ENCODE peak calls at places on chromosomes 1 and 21, in eight cellular contexts. G is SJCRH30, B is MM.1S, L is body of pancreas, Y is foreskin fibroblast, C is left ventricle myocardium inferior, O is psoas muscle, F is astrocyte of the cerebellum. J is an unnamed sample.

GRCh38 chr1:10979483-10979920 is 33.0 kb upstream of the TARDBP start:
- DNase-seq in C (peak; percentile 40), Y (no peak), O (peak; percentile 46), G (peak; percentile 79), B (peak; percentile 78), L (peak; percentile 64), F (no peak), J (no peak)

GRCh38 chr1:219220945-219221344 is 47.3 kb downstream of the LYPLAL1 start:
- DNase-seq in F (no peak), C (no peak), G (no peak), L (no peak), B (no peak), Y (peak; percentile 27), O (no peak), J (no peak)

GRCh38 chr1:177996957-177997356 is 27.1 kb upstream of the SEC16B start:
- DNase-seq in O (no peak), L (no peak), F (no peak), B (no peak), C (no peak), Y (no peak), G (no peak), J (no peak)

GRCh38 chr1:39272027-39272790 is 67.7 kb downstream of the MACF1 start:
- DNase-seq in G (peak; percentile 91), O (no peak), L (peak; percentile 77), C (no peak), B (peak; percentile 87), F (no peak), Y (peak; percentile 49), J (no peak)

GRCh38 chr1:208187499-208188041 is 56.6 kb downstream of the PLXNA2 start:
- DNase-seq in F (no peak), O (no peak), G (no peak), Y (no peak), C (no peak), L (no peak), B (peak; percentile 91), J (no peak)

GRCh38 chr1:8368956-8369639 is 51.2 kb downstream of the SLC45A1 start:
- DNase-seq in Y (no peak), G (no peak), F (no peak), L (no peak), O (no peak), B (no peak), C (no peak), J (no peak)

GRCh38 chr1:70887936-70888335 is 159.7 kb downstream of the PTGER3 start:
- DNase-seq in C (no peak), L (no peak), G (no peak), O (no peak), Y (no peak), F (no peak), B (no peak), J (no peak)

GRCh38 chr1:217718873-217719272 is 87.7 kb downstream of the SPATA17 start:
- DNase-seq in G (peak; percentile 29), L (no peak), Y (peak; percentile 21), B (no peak), F (peak; percentile 29), C (no peak), O (no peak), J (no peak)

GRCh38 chr1:85992756-85993155 is 163.8 kb downstream of the COL24A1 start:
- DNase-seq in B (peak; percentile 83), L (no peak), O (no peak), Y (peak; percentile 74), F (peak; percentile 26), C (no peak), G (no peak), J (peak; percentile 61)

GRCh38 chr1:23980725-23981063 is 567 bp upstream of the SRSF10 start:
- DNase-seq in L (peak; percentile 13), C (no peak), Y (peak; percentile 70), O (no peak), F (no peak), G (peak; percentile 90), B (no peak), J (no peak)

GRCh38 chr1:9589144-9589718 is 520 bp downstream of the TMEM201 start:
- DNase-seq in B (peak; percentile 51), G (peak; percentile 38), C (no peak), O (no peak), F (no peak), L (peak; percentile 43), Y (peak; percentile 68), J (peak; percentile 80)

GRCh38 chr1:102550729-102551384 is 554.1 kb upstream of the OLFM3 start:
- DNase-seq in C (no peak), L (no peak), F (no peak), Y (peak; percentile 51), B (peak; percentile 9), O (no peak), G (peak; percentile 43), J (peak; percentile 71)

GRCh38 chr21:25913488-25913887 is 178.7 kb downstream of the GABPA start:
- DNase-seq in O (no peak), C (no peak), Y (no peak), L (no peak), F (no peak), B (no peak), G (no peak), J (no peak)

GRCh38 chr1:5725406-5725805 is 266.8 kb downstream of the NPHP4 start:
- DNase-seq in F (no peak), B (no peak), O (no peak), G (no peak), Y (no peak), L (no peak), C (no peak), J (no peak)

GRCh38 chr1:215083408-215083961 is 948 bp downstream of the KCNK2 start:
- DNase-seq in C (no peak), L (no peak), Y (peak; percentile 62), O (peak; percentile 15), B (no peak), F (no peak), G (no peak), J (no peak)
- H3K4me3 ChIP-seq in C (peak overlapping the region; percentile 54), L (no peak overlapping the region), Y (peak overlapping the region; percentile 71), O (peak overlapping the region; percentile 55), B (no peak overlapping the region), F (peak overlapping the region; percentile 68), G (no peak overlapping the region), J (no peak overlapping the region)

GRCh38 chr21:29193907-29194306 is 63.5 kb downstream of the MAP3K7CL start:
- DNase-seq in O (no peak), Y (no peak), G (no peak), F (no peak), C (no peak), B (no peak), L (no peak), J (no peak)

GRCh38 chr21:29194342-29194741 is 63.9 kb downstream of the MAP3K7CL start:
- DNase-seq in Y (no peak), F (no peak), B (no peak), C (no peak), O (no peak), L (no peak), G (no peak), J (no peak)

GRCh38 chr21:29196021-29196663 is 65.7 kb downstream of the MAP3K7CL start:
- DNase-seq in B (peak; percentile 79), C (no peak), Y (peak; percentile 95), L (peak; percentile 80), O (no peak), F (peak; percentile 51), G (peak; percentile 44), J (peak; percentile 80)

GRCh38 chr21:29192999-29193563 is 62.6 kb downstream of the MAP3K7CL start:
- DNase-seq in C (peak; percentile 30), Y (peak; percentile 73), G (no peak), L (no peak), O (no peak), F (no peak), B (no peak), J (no peak)

DNA sequence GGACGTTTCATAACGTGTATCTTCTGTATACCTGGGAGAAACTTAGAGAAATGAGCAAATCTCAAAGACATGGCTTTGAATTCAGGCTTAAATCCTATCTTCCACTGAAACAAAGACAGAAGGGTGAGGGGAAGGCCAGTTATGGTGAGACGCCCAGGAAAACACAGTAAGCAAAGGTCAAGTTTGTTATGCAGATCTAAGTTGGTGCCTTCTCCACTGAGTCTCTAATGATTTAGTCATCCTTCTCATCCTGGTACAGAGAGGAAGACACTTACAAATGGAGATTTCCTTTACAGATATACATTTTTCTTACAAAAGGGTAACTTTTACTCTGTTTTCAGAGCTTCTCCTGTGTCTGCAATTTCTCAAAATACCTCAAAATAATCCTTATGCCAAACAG is 64.4 kb downstream of the MAP3K7CL start:
- DNase-seq in C (no peak), L (no peak), B (no peak), G (no peak), Y (peak; percentile 59), O (no peak), F (no peak), J (no peak)
- H3K4me3 ChIP-seq in C (peak overlapping the region; percentile 58), L (no peak overlapping the region), B (no peak overlapping the region), G (no peak overlapping the region), Y (no peak overlapping the region), O (no peak overlapping the region), F (no peak overlapping the region), J (no peak overlapping the region)

DNA sequence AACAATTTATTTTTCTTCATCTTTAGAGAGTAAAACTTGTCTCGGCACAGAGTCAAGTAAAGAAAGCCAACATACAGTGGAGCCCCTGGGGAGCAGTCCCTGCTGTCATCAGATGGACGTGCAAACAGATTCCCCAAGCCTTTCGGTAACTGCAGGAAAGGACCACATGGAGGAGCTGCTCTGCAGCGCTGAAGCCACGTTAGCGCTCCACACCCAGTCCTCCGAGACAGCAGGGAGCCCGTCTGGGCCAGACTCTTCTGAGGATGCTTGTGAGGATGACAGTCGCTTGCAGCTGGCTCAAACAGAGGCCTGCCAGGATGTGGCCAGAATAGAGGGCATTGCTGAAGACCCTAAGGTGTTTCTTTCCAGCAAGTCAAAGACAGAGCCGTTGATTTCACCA is 77.1 kb upstream of the SCCPDH start:
- DNase-seq in G (peak; percentile 21), C (peak; percentile 74), B (no peak), L (peak; percentile 16), O (peak; percentile 48), F (peak; percentile 12), Y (peak; percentile 78), J (peak; percentile 57)
- H3K4me3 ChIP-seq in G (no peak overlapping the region), C (peak overlapping the region; percentile 59), B (no peak overlapping the region), L (no peak overlapping the region), O (peak overlapping the region; percentile 16), F (no peak overlapping the region), Y (no peak overlapping the region), J (no peak overlapping the region)

DNA sequence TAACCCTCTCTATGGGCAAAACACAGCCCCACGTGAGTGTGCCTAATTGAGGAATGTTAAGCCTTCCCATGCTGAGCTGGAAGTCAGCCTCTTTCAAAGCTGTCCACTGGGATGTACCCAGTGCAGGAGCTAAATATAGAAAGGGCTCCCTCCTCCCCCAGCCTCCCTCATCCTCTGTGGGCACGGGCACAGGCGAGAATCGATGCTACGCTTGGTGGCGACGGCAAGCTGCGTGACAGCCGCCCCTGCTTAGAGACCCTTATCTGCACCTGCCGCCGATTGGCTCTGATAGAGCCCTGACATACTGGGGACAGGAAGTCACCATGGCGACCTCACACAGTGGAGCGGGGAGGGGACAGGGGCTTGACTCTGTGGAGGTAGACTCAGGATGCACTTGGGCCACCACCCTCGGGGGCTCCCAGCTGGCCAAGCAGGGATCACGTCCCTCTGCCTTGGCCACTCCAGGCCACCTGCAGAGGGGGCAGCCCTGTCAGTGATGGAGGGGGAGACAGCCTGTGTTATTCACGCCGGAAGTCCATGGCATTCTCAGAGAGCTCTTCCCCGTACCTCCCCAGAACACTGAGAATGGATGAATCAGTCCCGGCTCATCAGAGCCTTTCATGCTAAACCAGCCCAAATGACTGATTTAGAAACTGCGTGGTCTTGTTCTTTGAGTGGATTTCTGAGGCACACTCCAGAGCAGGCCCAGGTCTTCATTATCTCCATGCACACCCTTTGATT is 84.8 kb downstream of the KCND3 start:
- DNase-seq in Y (peak; percentile 6), C (peak; percentile 38), B (no peak), L (no peak), F (peak; percentile 23), G (peak; percentile 94), O (no peak), J (no peak)
- H3K4me3 ChIP-seq in Y (no peak overlapping the region), C (peak overlapping the region; percentile 33), B (no peak overlapping the region), L (no peak overlapping the region), F (no peak overlapping the region), G (peak overlapping the region; percentile 36), O (peak overlapping the region; percentile 36), J (no peak overlapping the region)

GRCh38 chr21:44664691-44665090 is 2.0 kb downstream of the KRTAP12-2 start:
- DNase-seq in O (no peak), G (no peak), C (no peak), L (no peak), Y (no peak), F (no peak), B (no peak), J (no peak)
- H3K4me3 ChIP-seq in O (no peak overlapping the region), G (no peak overlapping the region), C (no peak overlapping the region), L (no peak overlapping the region), Y (no peak overlapping the region), F (no peak overlapping the region), B (no peak overlapping the region), J (no peak overlapping the region)

J was measured in Karpas-422.